ENCODE peak calls at places on chromosome X, in seven cellular contexts. One of them, this sample, is unnamed.

GRCh38 chrX:40878821-40879571 is 143.7 kb upstream of the MED14 start:
- DNase-seq in choroid plexus epithelial cell: no peak
- DNase-seq in MM.1S: no peak
- DNase-seq in H9: peak; percentile 58
- DNase-seq in breast epithelium: no peak
- DNase-seq in heart left ventricle: no peak
- DNase-seq in WTC11: no peak
- DNase-seq in this sample: no peak

GRCh38 chrX:112678831-112679230 is 907 bp downstream of the LHFPL1 start:
- DNase-seq in H9: no peak
- DNase-seq in WTC11: no peak
- DNase-seq in MM.1S: peak; percentile 43
- DNase-seq in heart left ventricle: no peak
- DNase-seq in choroid plexus epithelial cell: no peak
- DNase-seq in breast epithelium: no peak
- DNase-seq in this sample: no peak

GRCh38 chrX:39769748-39770147 is 328.0 kb downstream of the BCOR start:
- DNase-seq in H9: no peak
- DNase-seq in heart left ventricle: no peak
- DNase-seq in breast epithelium: no peak
- DNase-seq in MM.1S: no peak
- DNase-seq in choroid plexus epithelial cell: no peak
- DNase-seq in WTC11: no peak
- DNase-seq in this sample: no peak

GRCh38 chrX:110803506-110803905 is 7.9 kb upstream of the CHRDL1 start:
- DNase-seq in breast epithelium: no peak
- DNase-seq in heart left ventricle: no peak
- DNase-seq in H9: no peak
- DNase-seq in choroid plexus epithelial cell: no peak
- DNase-seq in MM.1S: no peak
- DNase-seq in WTC11: no peak
- DNase-seq in this sample: no peak

GRCh38 chrX:155966876-155967275 is 30.6 kb upstream of the IL9R start:
- DNase-seq in heart left ventricle: no peak
- DNase-seq in breast epithelium: no peak
- DNase-seq in choroid plexus epithelial cell: peak; percentile 23
- DNase-seq in MM.1S: no peak
- DNase-seq in H9: peak; percentile 68
- DNase-seq in WTC11: peak; percentile 39
- DNase-seq in this sample: peak; percentile 16

GRCh38 chrX:5656544-5656943 is 572.1 kb downstream of the NLGN4X start:
- DNase-seq in H9: no peak
- DNase-seq in WTC11: no peak
- DNase-seq in heart left ventricle: no peak
- DNase-seq in MM.1S: no peak
- DNase-seq in breast epithelium: no peak
- DNase-seq in choroid plexus epithelial cell: no peak
- DNase-seq in this sample: no peak

GRCh38 chrX:44244008-44244407 is 99.5 kb downstream of the EFHC2 start:
- DNase-seq in choroid plexus epithelial cell: peak; percentile 53
- DNase-seq in WTC11: no peak
- DNase-seq in H9: no peak
- DNase-seq in breast epithelium: no peak
- DNase-seq in heart left ventricle: no peak
- DNase-seq in MM.1S: peak; percentile 15
- DNase-seq in this sample: no peak

GRCh38 chrX:15136795-15137194 is 133.1 kb downstream of the ASB9 start:
- DNase-seq in breast epithelium: no peak
- DNase-seq in WTC11: no peak
- DNase-seq in H9: no peak
- DNase-seq in choroid plexus epithelial cell: no peak
- DNase-seq in heart left ventricle: no peak
- DNase-seq in MM.1S: no peak
- DNase-seq in this sample: no peak

GRCh38 chrX:48683411-48683982 is at the start of gene WAS:
- DNase-seq in heart left ventricle: no peak
- DNase-seq in MM.1S: peak; percentile 56
- DNase-seq in breast epithelium: no peak
- DNase-seq in H9: no peak
- DNase-seq in choroid plexus epithelial cell: no peak
- DNase-seq in WTC11: no peak
- DNase-seq in this sample: no peak

GRCh38 chrX:15299945-15300851 is 15.2 kb downstream of the ASB11 start:
- DNase-seq in choroid plexus epithelial cell: peak; percentile 38
- DNase-seq in MM.1S: no peak
- DNase-seq in heart left ventricle: no peak
- DNase-seq in H9: no peak
- DNase-seq in WTC11: no peak
- DNase-seq in breast epithelium: no peak
- DNase-seq in this sample: no peak

GRCh38 chrX:43813898-43814297 is 68.4 kb downstream of the MAOB start:
- DNase-seq in WTC11: peak; percentile 36
- DNase-seq in breast epithelium: no peak
- DNase-seq in H9: peak; percentile 35
- DNase-seq in heart left ventricle: no peak
- DNase-seq in choroid plexus epithelial cell: peak; percentile 5
- DNase-seq in MM.1S: no peak
- DNase-seq in this sample: peak; percentile 12

GRCh38 chrX:63661676-63662075 is 123.3 kb downstream of the ARHGEF9 start:
- DNase-seq in H9: no peak
- DNase-seq in WTC11: no peak
- DNase-seq in MM.1S: no peak
- DNase-seq in choroid plexus epithelial cell: no peak
- DNase-seq in breast epithelium: no peak
- DNase-seq in heart left ventricle: no peak
- DNase-seq in this sample: no peak

GRCh38 chrX:30150196-30150895 is 65.0 kb upstream of the MAGEB2 start:
- DNase-seq in WTC11: no peak
- DNase-seq in MM.1S: no peak
- DNase-seq in breast epithelium: no peak
- DNase-seq in H9: no peak
- DNase-seq in heart left ventricle: no peak
- DNase-seq in choroid plexus epithelial cell: no peak
- DNase-seq in this sample: no peak

GRCh38 chrX:12411831-12412230 is 273.6 kb downstream of the FRMPD4 start:
- DNase-seq in choroid plexus epithelial cell: no peak
- DNase-seq in breast epithelium: no peak
- DNase-seq in WTC11: no peak
- DNase-seq in MM.1S: no peak
- DNase-seq in H9: no peak
- DNase-seq in heart left ventricle: no peak
- DNase-seq in this sample: no peak

GRCh38 chrX:114450911-114451310 is 133.0 kb upstream of the HTR2C start:
- DNase-seq in breast epithelium: no peak
- DNase-seq in H9: no peak
- DNase-seq in MM.1S: no peak
- DNase-seq in WTC11: no peak
- DNase-seq in heart left ventricle: no peak
- DNase-seq in choroid plexus epithelial cell: no peak
- DNase-seq in this sample: no peak

GRCh38 chrX:10190367-10190766 is 33.6 kb downstream of the CLCN4 start:
- DNase-seq in choroid plexus epithelial cell: peak; percentile 87
- DNase-seq in MM.1S: peak; percentile 50
- DNase-seq in breast epithelium: no peak
- DNase-seq in heart left ventricle: no peak
- DNase-seq in WTC11: no peak
- DNase-seq in H9: no peak
- DNase-seq in this sample: peak; percentile 14

GRCh38 chrX:73842541-73843234 is 279.7 kb downstream of the CHIC1 start:
- DNase-seq in choroid plexus epithelial cell: no peak
- DNase-seq in H9: no peak
- DNase-seq in MM.1S: no peak
- DNase-seq in heart left ventricle: no peak
- DNase-seq in WTC11: no peak
- DNase-seq in breast epithelium: no peak
- DNase-seq in this sample: no peak

GRCh38 chrX:110146521-110146920 is 143.6 kb downstream of the TMEM164 start:
- DNase-seq in choroid plexus epithelial cell: peak; percentile 73
- DNase-seq in breast epithelium: no peak
- DNase-seq in MM.1S: peak; percentile 48
- DNase-seq in WTC11: peak; percentile 12
- DNase-seq in heart left ventricle: no peak
- DNase-seq in H9: no peak
- DNase-seq in this sample: peak; percentile 53

GRCh38 chrX:41293269-41293668 is 40.7 kb upstream of the DDX3X start:
- DNase-seq in WTC11: peak; percentile 44
- DNase-seq in H9: peak; percentile 74
- DNase-seq in MM.1S: peak; percentile 7
- DNase-seq in choroid plexus epithelial cell: peak; percentile 6
- DNase-seq in heart left ventricle: no peak
- DNase-seq in breast epithelium: no peak
- DNase-seq in this sample: no peak

GRCh38 chrX:67574696-67575095 is 30.9 kb downstream of the AR start:
- DNase-seq in choroid plexus epithelial cell: no peak
- DNase-seq in H9: no peak
- DNase-seq in WTC11: no peak
- DNase-seq in breast epithelium: no peak
- DNase-seq in MM.1S: no peak
- DNase-seq in heart left ventricle: no peak
- DNase-seq in this sample: no peak

GRCh38 chrX:104707042-104707441 is 141.0 kb downstream of the IL1RAPL2 start:
- DNase-seq in breast epithelium: no peak
- DNase-seq in H9: no peak
- DNase-seq in choroid plexus epithelial cell: no peak
- DNase-seq in WTC11: no peak
- DNase-seq in MM.1S: no peak
- DNase-seq in heart left ventricle: no peak
- DNase-seq in this sample: no peak

GRCh38 chrX:13825178-13825762 is 8.4 kb upstream of the GPM6B start:
- DNase-seq in heart left ventricle: no peak
- DNase-seq in choroid plexus epithelial cell: no peak
- DNase-seq in breast epithelium: no peak
- DNase-seq in MM.1S: no peak
- DNase-seq in H9: no peak
- DNase-seq in WTC11: no peak
- DNase-seq in this sample: no peak

GRCh38 chrX:78945186-78945912 is at the start of gene P2RY10:
- DNase-seq in breast epithelium: no peak
- DNase-seq in WTC11: no peak
- DNase-seq in MM.1S: peak; percentile 85
- DNase-seq in choroid plexus epithelial cell: no peak
- DNase-seq in H9: no peak
- DNase-seq in heart left ventricle: no peak
- DNase-seq in this sample: no peak

GRCh38 chrX:1581132-1581531 is 10.3 kb upstream of the AKAP17A start:
- DNase-seq in H9: peak; percentile 56
- DNase-seq in breast epithelium: no peak
- DNase-seq in MM.1S: peak; percentile 47
- DNase-seq in choroid plexus epithelial cell: peak; percentile 66
- DNase-seq in WTC11: peak; percentile 75
- DNase-seq in heart left ventricle: no peak
- DNase-seq in this sample: peak; percentile 54

DNA sequence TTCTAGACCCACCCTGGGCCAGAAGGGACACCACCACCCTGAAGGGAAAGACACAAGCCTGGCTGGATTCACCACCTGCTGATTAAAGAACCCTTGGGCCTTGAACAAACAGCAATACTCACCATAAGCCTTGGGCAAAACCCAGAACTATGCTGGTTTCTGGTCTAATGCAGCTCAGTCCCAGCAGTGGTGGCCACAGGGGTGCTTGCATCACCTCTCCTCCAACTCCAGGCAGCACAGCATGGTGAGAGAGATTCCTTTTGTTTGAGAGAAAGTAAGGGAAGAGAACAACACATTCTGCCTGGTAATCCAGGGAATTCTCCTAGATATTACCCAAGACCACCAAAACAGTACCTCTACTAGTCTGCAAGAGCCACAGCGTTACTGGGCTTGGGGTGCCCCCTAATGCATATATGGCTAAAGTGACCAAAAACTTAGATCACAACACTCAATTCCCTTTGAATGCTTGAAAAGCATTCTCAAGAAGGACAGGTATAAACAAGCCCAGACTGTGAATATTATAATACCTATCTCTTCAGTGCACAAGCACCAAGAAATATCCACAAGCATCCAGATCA is 25.7 kb downstream of the RNF128 start:
- DNase-seq in heart left ventricle: no peak
- DNase-seq in breast epithelium: no peak
- DNase-seq in choroid plexus epithelial cell: peak; percentile 26
- DNase-seq in MM.1S: no peak
- DNase-seq in H9: peak; percentile 29
- DNase-seq in WTC11: peak; percentile 23
- DNase-seq in this sample: no peak
- TF ChIP-seq CTCF in heart left ventricle: no peak
- TF ChIP-seq CTCF in breast epithelium: no peak
- TF ChIP-seq CTCF in choroid plexus epithelial cell: peak; percentile 45
- TF ChIP-seq CTCF in MM.1S: no peak
- TF ChIP-seq CTCF in H9: peak; percentile 56
- TF ChIP-seq CTCF in WTC11: no peak
- TF ChIP-seq CTCF in this sample: peak; percentile 14

DNA sequence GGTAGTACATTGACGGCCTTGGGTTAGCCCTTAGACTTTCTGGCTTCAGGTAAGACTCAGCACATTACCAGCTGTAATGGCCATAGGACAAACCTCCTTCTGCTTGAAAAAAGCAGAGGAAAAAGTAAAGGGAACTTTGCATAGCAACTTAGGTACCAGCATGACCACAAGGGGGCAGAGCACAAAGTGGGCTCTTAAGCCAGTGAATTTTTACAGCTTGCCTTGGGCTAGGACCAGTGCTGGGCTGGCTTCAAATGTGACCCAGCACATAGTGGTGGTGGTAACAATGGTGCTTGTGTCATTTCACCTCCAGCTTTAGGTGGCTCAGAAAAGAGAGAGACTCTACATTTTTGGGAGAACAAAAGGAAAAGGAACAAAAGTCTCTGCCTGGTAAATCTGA is 66.1 kb downstream of the KLHL4 start:
- DNase-seq in MM.1S: peak; percentile 32
- DNase-seq in WTC11: peak; percentile 61
- DNase-seq in heart left ventricle: no peak
- DNase-seq in H9: peak; percentile 66
- DNase-seq in choroid plexus epithelial cell: peak; percentile 50
- DNase-seq in breast epithelium: no peak
- DNase-seq in this sample: peak; percentile 21
- TF ChIP-seq CTCF in MM.1S: peak; percentile 46
- TF ChIP-seq CTCF in WTC11: peak; percentile 39
- TF ChIP-seq CTCF in heart left ventricle: peak; percentile 44
- TF ChIP-seq CTCF in H9: peak; percentile 84
- TF ChIP-seq CTCF in choroid plexus epithelial cell: peak; percentile 67
- TF ChIP-seq CTCF in breast epithelium: no peak
- TF ChIP-seq CTCF in this sample: peak; percentile 20

DNA sequence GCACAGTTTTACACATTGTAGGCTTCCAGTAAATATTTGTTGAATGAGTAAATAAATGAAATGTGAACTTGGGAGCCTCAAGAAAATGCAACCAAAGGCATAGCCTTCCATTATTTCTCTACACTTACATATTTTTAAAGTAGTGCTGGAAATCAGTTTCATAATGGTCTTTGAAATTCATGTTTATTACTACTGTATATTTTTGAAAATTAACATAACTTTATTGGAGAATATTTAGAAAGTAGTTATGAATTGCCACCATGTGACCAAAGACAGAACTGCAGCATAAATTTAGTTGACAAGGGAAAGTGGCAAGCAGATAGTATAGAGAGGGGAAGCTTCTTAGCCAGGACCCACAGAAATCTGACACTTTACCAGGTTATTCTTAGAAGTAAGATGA is 6.4 kb downstream of the TCEAL8 start:
- DNase-seq in WTC11: no peak
- DNase-seq in choroid plexus epithelial cell: peak; percentile 49
- DNase-seq in MM.1S: no peak
- DNase-seq in H9: no peak
- DNase-seq in breast epithelium: no peak
- DNase-seq in heart left ventricle: no peak
- DNase-seq in this sample: no peak
- TF ChIP-seq CTCF in WTC11: no peak
- TF ChIP-seq CTCF in choroid plexus epithelial cell: peak; percentile 46
- TF ChIP-seq CTCF in MM.1S: peak; percentile 44
- TF ChIP-seq CTCF in H9: peak; percentile 50
- TF ChIP-seq CTCF in breast epithelium: peak; percentile 24
- TF ChIP-seq CTCF in heart left ventricle: peak; percentile 50
- TF ChIP-seq CTCF in this sample: no peak

GRCh38 chrX:19683817-19684216 is 168.5 kb upstream of the MAP3K15 start:
- DNase-seq in breast epithelium: no peak
- DNase-seq in WTC11: no peak
- DNase-seq in H9: no peak
- DNase-seq in heart left ventricle: no peak
- DNase-seq in choroid plexus epithelial cell: no peak
- DNase-seq in MM.1S: no peak
- DNase-seq in this sample: no peak
- TF ChIP-seq CTCF in breast epithelium: no peak
- TF ChIP-seq CTCF in WTC11: no peak
- TF ChIP-seq CTCF in H9: no peak
- TF ChIP-seq CTCF in heart left ventricle: no peak
- TF ChIP-seq CTCF in choroid plexus epithelial cell: no peak
- TF ChIP-seq CTCF in MM.1S: no peak
- TF ChIP-seq CTCF in this sample: no peak